ENCODE peak calls at places on chromosomes 16 and 17, in ten cellular contexts. L, N, B, V, I, O, P, T, X and G are unnamed samples.
A peak's percentile ranks its signal among the peaks of the same experiment; 100 is the strongest.

GRCh38 chr17:65418622-65419021 is 142.8 kb downstream of the AXIN2 start:
- DNase-seq in L (no peak), N (no peak), B (no peak), V (no peak), I (no peak), O (peak; percentile 22), P (no peak), T (no peak), X (no peak), G (no peak)

GRCh38 chr16:2467301-2468141 is 3.6 kb upstream of the NTN3 start:
- DNase-seq in L (peak; percentile 85), N (peak; percentile 74), B (peak; percentile 80), V (peak; percentile 76), I (peak; percentile 86), O (peak; percentile 66), P (peak; percentile 83), T (peak; percentile 76), X (peak; percentile 75), G (no peak)

GRCh38 chr17:82495844-82496528 is 23.5 kb upstream of the FOXK2 start:
- DNase-seq in L (peak; percentile 64), N (peak; percentile 97), B (no peak), V (no peak), I (no peak), O (peak; percentile 50), P (no peak), T (no peak), X (no peak), G (no peak)

GRCh38 chr17:76500074-76500744 is 1.0 kb downstream of the RHBDF2 start:
- DNase-seq in L (no peak), N (no peak), B (no peak), V (no peak), I (no peak), O (peak; percentile 29), P (no peak), T (no peak), X (no peak), G (no peak)

GRCh38 chr17:7479389-7480192 is at the start of gene ZBTB4:
- DNase-seq in L (peak; percentile 69), N (peak; percentile 53), B (peak; percentile 70), V (peak; percentile 49), I (peak; percentile 78), O (peak; percentile 66), P (peak; percentile 87), T (peak; percentile 79), X (peak; percentile 77), G (peak; percentile 74)

GRCh38 chr17:78322858-78323455 is 36.9 kb downstream of the SOCS3 start:
- DNase-seq in L (no peak), N (no peak), B (peak; percentile 85), V (peak; percentile 72), I (no peak), O (peak; percentile 34), P (no peak), T (no peak), X (peak; percentile 78), G (no peak)

GRCh38 chr16:85746431-85747227 is 4.3 kb downstream of the C16orf74 start:
- DNase-seq in L (no peak), N (peak; percentile 65), B (no peak), V (no peak), I (no peak), O (peak; percentile 65), P (no peak), T (no peak), X (no peak), G (no peak)

GRCh38 chr16:17305694-17306093 is 165.1 kb downstream of the XYLT1 start:
- DNase-seq in L (no peak), N (no peak), B (no peak), V (no peak), I (no peak), O (no peak), P (no peak), T (no peak), X (no peak), G (no peak)

GRCh38 chr16:14424595-14424994 is 205.5 kb downstream of the PARN start:
- DNase-seq in L (no peak), N (no peak), B (no peak), V (no peak), I (no peak), O (no peak), P (no peak), T (no peak), X (no peak), G (no peak)

GRCh38 chr17:17156511-17156910 is 49.6 kb downstream of the PLD6 start:
- DNase-seq in L (no peak), N (no peak), B (no peak), V (peak; percentile 11), I (no peak), O (no peak), P (no peak), T (no peak), X (no peak), G (no peak)
- H3K27ac ChIP-seq in L (no peak overlapping the region), N (no peak overlapping the region), B (no peak overlapping the region), V (no peak overlapping the region), I (peak overlapping the region; percentile 31), O (no peak overlapping the region), P (no peak overlapping the region), T (no peak overlapping the region), X (no peak overlapping the region), G (no peak overlapping the region)

GRCh38 chr17:9321862-9322261 is 253.8 kb downstream of the STX8 start:
- DNase-seq in L (no peak), N (no peak), B (no peak), V (no peak), I (no peak), O (no peak), P (no peak), T (no peak), X (no peak), G (no peak)

GRCh38 chr17:9324864-9325263 is 250.8 kb downstream of the STX8 start:
- DNase-seq in L (no peak), N (no peak), B (no peak), V (peak; percentile 30), I (no peak), O (no peak), P (no peak), T (no peak), X (no peak), G (no peak)

DNA sequence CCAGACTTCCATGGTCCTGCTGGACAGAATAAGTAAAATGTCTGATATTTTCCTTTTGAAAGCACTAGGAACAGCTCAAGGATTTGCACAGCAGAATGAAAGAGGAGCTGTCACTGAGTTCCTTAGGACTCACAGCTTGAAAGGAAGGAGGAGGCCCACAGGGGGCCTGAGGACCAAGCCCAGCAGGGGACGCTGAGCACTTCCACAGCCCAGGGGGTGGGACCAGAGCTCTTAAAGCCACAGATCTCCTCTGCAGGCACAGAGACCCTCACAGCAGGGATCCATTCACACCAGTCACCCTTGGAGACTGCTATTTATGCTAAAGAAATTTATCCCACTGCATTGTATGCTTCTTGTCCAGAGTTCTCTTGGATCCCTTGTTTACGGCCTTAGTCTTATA is 253.3 kb downstream of the STX8 start:
- DNase-seq in L (no peak), N (no peak), B (no peak), V (no peak), I (no peak), O (no peak), P (no peak), T (no peak), X (no peak), G (no peak)
- TF ChIP-seq CTCF in L (no peak), N (no peak), B (no peak), V (no peak), I (no peak), O (no peak), P (no peak), T (no peak), X (no peak), G (no peak)

DNA sequence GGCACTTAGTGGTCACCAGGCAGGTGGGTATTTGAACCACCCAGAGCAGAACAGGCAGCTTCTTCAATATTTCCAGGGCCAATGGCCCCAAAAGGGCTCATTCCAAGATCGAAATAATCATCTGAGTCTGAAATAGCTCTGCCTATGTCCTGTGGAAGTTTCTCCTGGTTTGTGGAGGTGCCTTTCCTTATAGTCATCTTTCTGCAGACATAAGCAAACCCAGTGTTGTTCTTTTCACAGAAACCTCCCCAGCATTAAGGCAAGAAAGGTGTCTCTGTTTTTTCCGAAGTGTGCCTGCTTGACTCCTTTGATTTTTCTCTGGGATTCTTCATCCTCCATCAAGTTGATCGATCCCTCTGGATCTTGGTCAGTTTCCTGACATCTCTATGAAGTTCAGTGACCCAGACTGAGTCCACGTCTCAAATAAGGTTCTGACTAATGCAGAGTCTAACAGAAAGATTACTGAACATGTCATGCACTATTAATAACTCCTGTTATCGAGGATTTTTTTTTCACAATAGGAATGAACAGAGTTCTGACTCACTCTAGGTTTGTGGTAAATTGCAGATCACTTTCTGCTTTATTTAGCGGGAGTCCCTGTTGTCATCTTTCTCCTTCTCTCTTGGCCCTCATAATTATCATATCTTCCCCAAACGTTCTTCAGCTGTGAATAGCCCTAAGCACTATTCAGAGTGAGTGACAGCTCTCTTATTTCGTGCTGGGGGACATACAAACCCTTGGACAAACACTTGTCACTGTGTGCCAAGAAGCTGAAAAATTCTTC is 1.5 kb downstream of the LRRC3C start:
- DNase-seq in L (no peak), N (no peak), B (no peak), V (peak; percentile 93), I (no peak), O (no peak), P (no peak), T (no peak), X (no peak), G (no peak)
- H3K27ac ChIP-seq in L (no peak overlapping the region), N (no peak overlapping the region), B (peak overlapping the region; percentile 92), V (peak overlapping the region; percentile 35), I (peak overlapping the region; percentile 98), O (peak overlapping the region; percentile 90), P (peak overlapping the region; percentile 93), T (peak overlapping the region; percentile 89), X (peak overlapping the region; percentile 92), G (peak overlapping the region; percentile 81)

GRCh38 chr16:53058882-53059281 is 4.1 kb downstream of the CHD9 start:
- DNase-seq in L (no peak), N (no peak), B (no peak), V (no peak), I (no peak), O (no peak), P (no peak), T (no peak), X (no peak), G (no peak)

GRCh38 chr16:53059672-53060071 is 4.9 kb downstream of the CHD9 start:
- DNase-seq in L (no peak), N (no peak), B (no peak), V (no peak), I (no peak), O (no peak), P (no peak), T (no peak), X (no peak), G (no peak)

GRCh38 chr16:53064179-53064578 is 9.4 kb downstream of the CHD9 start:
- DNase-seq in L (no peak), N (no peak), B (no peak), V (no peak), I (no peak), O (no peak), P (no peak), T (no peak), X (no peak), G (no peak)

GRCh38 chr16:53061256-53061655 is 6.5 kb downstream of the CHD9 start:
- DNase-seq in L (no peak), N (no peak), B (no peak), V (no peak), I (no peak), O (no peak), P (no peak), T (no peak), X (no peak), G (no peak)

DNA sequence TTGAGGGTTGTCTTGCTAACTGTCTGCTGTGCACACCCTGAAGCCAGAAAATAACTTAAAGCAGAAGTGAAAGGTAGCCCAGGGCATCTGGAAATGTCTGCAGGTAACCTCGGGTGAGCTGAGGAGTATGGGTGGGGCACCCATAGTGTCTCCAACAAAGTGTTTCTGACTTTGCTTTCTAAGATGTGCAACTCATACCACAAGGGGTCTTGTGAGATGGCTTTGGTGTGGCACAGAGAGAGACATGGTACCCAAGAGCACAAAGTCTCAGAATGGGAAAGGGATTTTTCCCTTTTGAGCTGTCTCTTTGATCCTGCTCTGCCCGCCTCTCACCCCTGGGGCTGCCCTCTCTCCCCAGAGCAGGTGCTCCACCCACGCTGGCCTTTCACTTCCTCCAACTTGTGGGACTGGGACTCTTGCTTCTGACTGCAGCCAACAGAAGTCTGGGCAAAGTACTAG is 6.9 kb downstream of the CHD9 start:
- DNase-seq in L (no peak), N (no peak), B (peak; percentile 49), V (no peak), I (no peak), O (peak; percentile 84), P (peak; percentile 77), T (no peak), X (peak; percentile 49), G (no peak)
- TF ChIP-seq CTCF in L (no peak), N (no peak), B (no peak), V (no peak), I (no peak), O (no peak), P (no peak), T (no peak), X (no peak), G (no peak)